ENCODE peak calls at places on chromosomes 3 and 15, in nine cellular contexts. One of them, this sample, is unnamed.

GRCh38 chr3:140152851-140153640 is 218.1 kb downstream of the CLSTN2 start:
- DNase-seq in AG04449: no peak
- DNase-seq in lower lobe of right lung: peak; percentile 48
- DNase-seq in MM.1S: no peak
- DNase-seq in RWPE2: no peak
- DNase-seq in IMR-90: no peak
- DNase-seq in breast epithelium: no peak
- DNase-seq in foreskin fibroblast: no peak
- DNase-seq in tibial nerve: no peak
- DNase-seq in this sample: no peak

GRCh38 chr3:3170998-3171397 is 8.5 kb downstream of the CRBN start:
- DNase-seq in lower lobe of right lung: no peak
- DNase-seq in IMR-90: peak; percentile 42
- DNase-seq in MM.1S: peak; percentile 57
- DNase-seq in foreskin fibroblast: peak; percentile 49
- DNase-seq in tibial nerve: no peak
- DNase-seq in breast epithelium: no peak
- DNase-seq in RWPE2: no peak
- DNase-seq in AG04449: no peak
- DNase-seq in this sample: peak; percentile 27

GRCh38 chr3:42701371-42702065 is 1.1 kb downstream of the HHATL start:
- DNase-seq in tibial nerve: no peak
- DNase-seq in IMR-90: no peak
- DNase-seq in RWPE2: peak; percentile 70
- DNase-seq in foreskin fibroblast: peak; percentile 74
- DNase-seq in AG04449: no peak
- DNase-seq in lower lobe of right lung: peak; percentile 67
- DNase-seq in MM.1S: peak; percentile 65
- DNase-seq in breast epithelium: no peak
- DNase-seq in this sample: peak; percentile 27

GRCh38 chr3:59425942-59426341 is 376.1 kb upstream of the CFAP20DC start:
- DNase-seq in lower lobe of right lung: no peak
- DNase-seq in RWPE2: no peak
- DNase-seq in foreskin fibroblast: no peak
- DNase-seq in MM.1S: peak; percentile 17
- DNase-seq in IMR-90: no peak
- DNase-seq in tibial nerve: no peak
- DNase-seq in breast epithelium: no peak
- DNase-seq in AG04449: no peak
- DNase-seq in this sample: peak; percentile 7

GRCh38 chr3:26657406-26657976 is 34.9 kb downstream of the LRRC3B start:
- DNase-seq in RWPE2: no peak
- DNase-seq in MM.1S: no peak
- DNase-seq in IMR-90: no peak
- DNase-seq in AG04449: no peak
- DNase-seq in lower lobe of right lung: no peak
- DNase-seq in foreskin fibroblast: no peak
- DNase-seq in tibial nerve: no peak
- DNase-seq in breast epithelium: no peak
- DNase-seq in this sample: no peak

GRCh38 chr3:41274944-41275668 is 75.8 kb downstream of the CTNNB1 start:
- DNase-seq in foreskin fibroblast: peak; percentile 94
- DNase-seq in AG04449: no peak
- DNase-seq in lower lobe of right lung: no peak
- DNase-seq in IMR-90: peak; percentile 76
- DNase-seq in tibial nerve: no peak
- DNase-seq in breast epithelium: no peak
- DNase-seq in RWPE2: no peak
- DNase-seq in MM.1S: no peak
- DNase-seq in this sample: no peak

GRCh38 chr3:139225551-139225950 is 118.3 kb upstream of the MRPS22 start:
- DNase-seq in RWPE2: no peak
- DNase-seq in lower lobe of right lung: no peak
- DNase-seq in tibial nerve: no peak
- DNase-seq in foreskin fibroblast: peak; percentile 77
- DNase-seq in IMR-90: peak; percentile 15
- DNase-seq in breast epithelium: no peak
- DNase-seq in AG04449: no peak
- DNase-seq in MM.1S: no peak
- DNase-seq in this sample: no peak

GRCh38 chr3:47001731-47002489 is 22.4 kb downstream of the NBEAL2 start:
- DNase-seq in IMR-90: no peak
- DNase-seq in breast epithelium: no peak
- DNase-seq in lower lobe of right lung: peak; percentile 47
- DNase-seq in tibial nerve: no peak
- DNase-seq in RWPE2: peak; percentile 41
- DNase-seq in foreskin fibroblast: no peak
- DNase-seq in MM.1S: no peak
- DNase-seq in AG04449: no peak
- DNase-seq in this sample: no peak

GRCh38 chr15:49174902-49175301 is 4.9 kb downstream of the GALK2 start:
- DNase-seq in foreskin fibroblast: no peak
- DNase-seq in tibial nerve: no peak
- DNase-seq in RWPE2: no peak
- DNase-seq in lower lobe of right lung: no peak
- DNase-seq in AG04449: no peak
- DNase-seq in IMR-90: no peak
- DNase-seq in breast epithelium: no peak
- DNase-seq in MM.1S: no peak
- DNase-seq in this sample: no peak

GRCh38 chr3:113776564-113776963 is 29.7 kb downstream of the ATP6V1A start:
- DNase-seq in foreskin fibroblast: no peak
- DNase-seq in MM.1S: no peak
- DNase-seq in RWPE2: no peak
- DNase-seq in lower lobe of right lung: no peak
- DNase-seq in breast epithelium: no peak
- DNase-seq in IMR-90: no peak
- DNase-seq in tibial nerve: no peak
- DNase-seq in AG04449: no peak
- DNase-seq in this sample: no peak

GRCh38 chr3:46881819-46882376 is 4.4 kb downstream of the PTH1R start:
- DNase-seq in tibial nerve: no peak
- DNase-seq in RWPE2: no peak
- DNase-seq in lower lobe of right lung: no peak
- DNase-seq in breast epithelium: no peak
- DNase-seq in AG04449: no peak
- DNase-seq in foreskin fibroblast: peak; percentile 28
- DNase-seq in IMR-90: no peak
- DNase-seq in MM.1S: no peak
- DNase-seq in this sample: no peak

GRCh38 chr3:112681822-112682325 is 40.9 kb upstream of the CCDC80 start:
- DNase-seq in foreskin fibroblast: peak; percentile 58
- DNase-seq in IMR-90: peak; percentile 88
- DNase-seq in MM.1S: no peak
- DNase-seq in breast epithelium: no peak
- DNase-seq in lower lobe of right lung: no peak
- DNase-seq in tibial nerve: no peak
- DNase-seq in RWPE2: no peak
- DNase-seq in AG04449: peak; percentile 67
- DNase-seq in this sample: no peak

GRCh38 chr3:52843116-52843865 is 8.5 kb upstream of the MUSTN1 start:
- DNase-seq in MM.1S: no peak
- DNase-seq in lower lobe of right lung: peak; percentile 78
- DNase-seq in breast epithelium: no peak
- DNase-seq in IMR-90: no peak
- DNase-seq in AG04449: no peak
- DNase-seq in tibial nerve: no peak
- DNase-seq in foreskin fibroblast: no peak
- DNase-seq in RWPE2: no peak
- DNase-seq in this sample: no peak

GRCh38 chr3:185215873-185216586 is 37.8 kb downstream of the EHHADH start:
- DNase-seq in foreskin fibroblast: peak; percentile 45
- DNase-seq in IMR-90: peak; percentile 23
- DNase-seq in breast epithelium: no peak
- DNase-seq in MM.1S: peak; percentile 67
- DNase-seq in lower lobe of right lung: no peak
- DNase-seq in tibial nerve: no peak
- DNase-seq in RWPE2: no peak
- DNase-seq in AG04449: no peak
- DNase-seq in this sample: peak; percentile 15

GRCh38 chr3:43181202-43181910 is 75.5 kb upstream of the POMGNT2 start:
- DNase-seq in lower lobe of right lung: no peak
- DNase-seq in RWPE2: peak; percentile 85
- DNase-seq in IMR-90: no peak
- DNase-seq in AG04449: no peak
- DNase-seq in tibial nerve: no peak
- DNase-seq in breast epithelium: no peak
- DNase-seq in MM.1S: no peak
- DNase-seq in foreskin fibroblast: no peak
- DNase-seq in this sample: no peak

GRCh38 chr3:29721789-29722188 is 440.9 kb downstream of the RBMS3 start:
- DNase-seq in IMR-90: peak; percentile 4
- DNase-seq in breast epithelium: no peak
- DNase-seq in lower lobe of right lung: no peak
- DNase-seq in MM.1S: no peak
- DNase-seq in AG04449: no peak
- DNase-seq in tibial nerve: no peak
- DNase-seq in RWPE2: no peak
- DNase-seq in foreskin fibroblast: peak; percentile 5
- DNase-seq in this sample: no peak

GRCh38 chr3:102756706-102757105 is 321.9 kb downstream of the ZPLD1 start:
- DNase-seq in AG04449: no peak
- DNase-seq in MM.1S: no peak
- DNase-seq in tibial nerve: no peak
- DNase-seq in lower lobe of right lung: no peak
- DNase-seq in foreskin fibroblast: no peak
- DNase-seq in breast epithelium: no peak
- DNase-seq in IMR-90: no peak
- DNase-seq in RWPE2: no peak
- DNase-seq in this sample: no peak
- TF ChIP-seq CTCF in AG04449: no peak
- TF ChIP-seq CTCF in MM.1S: no peak
- TF ChIP-seq CTCF in tibial nerve: no peak
- TF ChIP-seq CTCF in lower lobe of right lung: no peak
- TF ChIP-seq CTCF in foreskin fibroblast: no peak
- TF ChIP-seq CTCF in breast epithelium: no peak
- TF ChIP-seq CTCF in IMR-90: no peak
- TF ChIP-seq CTCF in RWPE2: no peak
- TF ChIP-seq CTCF in this sample: no peak

DNA sequence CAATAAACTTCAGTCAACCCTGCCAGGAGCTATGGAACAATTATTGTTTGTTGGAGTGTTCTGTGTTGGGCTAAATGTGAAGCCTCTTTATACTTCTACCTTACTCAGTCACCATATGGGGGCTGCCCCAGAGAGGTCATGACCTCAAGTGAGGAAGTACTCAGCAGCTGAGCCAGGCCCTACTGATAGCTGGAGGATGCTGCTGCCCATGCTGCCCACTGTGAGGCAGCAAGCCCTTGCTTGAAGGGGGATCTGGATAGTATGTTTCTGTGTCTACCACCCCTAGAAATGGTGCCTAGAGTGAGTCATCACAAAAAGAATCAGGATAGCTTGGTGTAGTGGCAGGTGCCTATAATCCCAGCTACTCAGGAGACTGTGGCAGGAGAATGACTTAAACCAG is 4.5 kb upstream of the RPL24 start:
- DNase-seq in MM.1S: peak; percentile 36
- DNase-seq in breast epithelium: no peak
- DNase-seq in foreskin fibroblast: no peak
- DNase-seq in RWPE2: no peak
- DNase-seq in tibial nerve: no peak
- DNase-seq in AG04449: no peak
- DNase-seq in IMR-90: no peak
- DNase-seq in lower lobe of right lung: no peak
- DNase-seq in this sample: peak; percentile 27
- TF ChIP-seq CTCF in MM.1S: peak; percentile 25
- TF ChIP-seq CTCF in breast epithelium: no peak
- TF ChIP-seq CTCF in foreskin fibroblast: no peak
- TF ChIP-seq CTCF in RWPE2: no peak
- TF ChIP-seq CTCF in tibial nerve: no peak
- TF ChIP-seq CTCF in AG04449: no peak
- TF ChIP-seq CTCF in IMR-90: no peak
- TF ChIP-seq CTCF in lower lobe of right lung: no peak
- TF ChIP-seq CTCF in this sample: peak; percentile 29

GRCh38 chr15:88657326-88658069 is 18.7 kb downstream of the ISG20 start:
- DNase-seq in breast epithelium: no peak
- DNase-seq in RWPE2: peak; percentile 72
- DNase-seq in lower lobe of right lung: no peak
- DNase-seq in foreskin fibroblast: peak; percentile 86
- DNase-seq in MM.1S: peak; percentile 68
- DNase-seq in AG04449: no peak
- DNase-seq in tibial nerve: no peak
- DNase-seq in IMR-90: peak; percentile 61
- DNase-seq in this sample: no peak
- TF ChIP-seq CTCF in breast epithelium: peak; percentile 48
- TF ChIP-seq CTCF in RWPE2: peak; percentile 99
- TF ChIP-seq CTCF in lower lobe of right lung: peak; percentile 44
- TF ChIP-seq CTCF in foreskin fibroblast: peak; percentile 82
- TF ChIP-seq CTCF in MM.1S: peak; percentile 87
- TF ChIP-seq CTCF in AG04449: peak; percentile 86
- TF ChIP-seq CTCF in tibial nerve: peak; percentile 60
- TF ChIP-seq CTCF in IMR-90: peak; percentile 84
- TF ChIP-seq CTCF in this sample: peak; percentile 60

GRCh38 chr3:188931531-188931930 is 240.2 kb upstream of the TPRG1 start:
- DNase-seq in AG04449: no peak
- DNase-seq in RWPE2: no peak
- DNase-seq in tibial nerve: no peak
- DNase-seq in IMR-90: no peak
- DNase-seq in foreskin fibroblast: no peak
- DNase-seq in MM.1S: no peak
- DNase-seq in lower lobe of right lung: no peak
- DNase-seq in breast epithelium: no peak
- DNase-seq in this sample: peak; percentile 47

GRCh38 chr3:188927971-188928370 is 243.8 kb upstream of the TPRG1 start:
- DNase-seq in MM.1S: no peak
- DNase-seq in AG04449: no peak
- DNase-seq in tibial nerve: no peak
- DNase-seq in RWPE2: no peak
- DNase-seq in IMR-90: no peak
- DNase-seq in foreskin fibroblast: no peak
- DNase-seq in lower lobe of right lung: no peak
- DNase-seq in breast epithelium: no peak
- DNase-seq in this sample: no peak

GRCh38 chr3:188926741-188927650 is 244.8 kb upstream of the TPRG1 start:
- DNase-seq in IMR-90: peak; percentile 8
- DNase-seq in foreskin fibroblast: no peak
- DNase-seq in lower lobe of right lung: no peak
- DNase-seq in tibial nerve: no peak
- DNase-seq in RWPE2: no peak
- DNase-seq in AG04449: no peak
- DNase-seq in breast epithelium: no peak
- DNase-seq in MM.1S: no peak
- DNase-seq in this sample: no peak

GRCh38 chr3:188926141-188926540 is 245.6 kb upstream of the TPRG1 start:
- DNase-seq in foreskin fibroblast: no peak
- DNase-seq in MM.1S: no peak
- DNase-seq in breast epithelium: no peak
- DNase-seq in tibial nerve: no peak
- DNase-seq in lower lobe of right lung: no peak
- DNase-seq in AG04449: no peak
- DNase-seq in IMR-90: peak; percentile 24
- DNase-seq in RWPE2: no peak
- DNase-seq in this sample: no peak

DNA sequence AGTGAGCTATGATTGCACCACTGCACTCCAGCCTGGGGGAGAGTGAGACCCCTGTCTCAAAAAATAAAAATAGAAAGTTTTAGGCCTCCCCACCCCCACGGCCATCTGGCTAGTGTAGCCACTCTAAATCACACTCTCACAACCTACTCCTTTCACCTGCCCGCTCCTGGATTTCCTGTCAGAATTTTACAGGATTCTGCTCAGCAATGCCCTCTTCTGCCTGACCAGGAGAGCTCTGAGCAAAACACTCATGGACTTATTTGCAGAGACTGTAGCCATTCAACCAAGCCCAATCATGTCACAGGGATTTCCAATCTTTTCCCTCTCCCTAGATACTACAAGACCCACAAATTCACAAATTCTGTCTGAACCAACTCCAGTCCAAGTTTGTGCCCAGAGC is 242.6 kb upstream of the TPRG1 start:
- DNase-seq in breast epithelium: no peak
- DNase-seq in foreskin fibroblast: no peak
- DNase-seq in MM.1S: no peak
- DNase-seq in IMR-90: no peak
- DNase-seq in tibial nerve: no peak
- DNase-seq in AG04449: no peak
- DNase-seq in RWPE2: no peak
- DNase-seq in lower lobe of right lung: no peak
- DNase-seq in this sample: no peak
- TF ChIP-seq CTCF in breast epithelium: peak; percentile 21
- TF ChIP-seq CTCF in foreskin fibroblast: no peak
- TF ChIP-seq CTCF in MM.1S: no peak
- TF ChIP-seq CTCF in IMR-90: no peak
- TF ChIP-seq CTCF in tibial nerve: no peak
- TF ChIP-seq CTCF in AG04449: no peak
- TF ChIP-seq CTCF in RWPE2: peak; percentile 42
- TF ChIP-seq CTCF in lower lobe of right lung: peak; percentile 24
- TF ChIP-seq CTCF in this sample: no peak

This sample was measured in OCI-LY7.